ENCODE peak calls at places on chromosome 4, in five cellular contexts. A is mammary epithelial cell, L is NCI-H524, J is fibroblast of pulmonary artery, U is NCI-H1092. X is an unnamed sample.

GRCh38 chr4:70734168-70734954 is 12.6 kb downstream of the RUFY3 start:
- DNase-seq in A (peak; percentile 67), L (no peak), J (peak; percentile 65), U (no peak), X (no peak)

GRCh38 chr4:22616516-22616915 is 76.2 kb upstream of the GBA3 start:
- DNase-seq in A (no peak), L (no peak), J (no peak), U (no peak), X (no peak)

GRCh38 chr4:165867961-165868360 is 5.1 kb upstream of the TLL1 start:
- DNase-seq in A (no peak), L (no peak), J (no peak), U (no peak), X (no peak)

GRCh38 chr4:6680372-6681034 is 13.2 kb upstream of the S100P start:
- DNase-seq in A (no peak), L (no peak), J (no peak), U (no peak), X (peak; percentile 69)

GRCh38 chr4:107818301-107818910 is 6.3 kb upstream of the SGMS2 start:
- DNase-seq in A (peak; percentile 55), L (peak; percentile 75), J (no peak), U (no peak), X (no peak)

GRCh38 chr4:15895517-15895916 is 43.0 kb downstream of the FGFBP1 start:
- DNase-seq in A (no peak), L (peak; percentile 37), J (peak; percentile 5), U (no peak), X (no peak)

GRCh38 chr4:180333156-180333555 is 1910.0 kb upstream of the TENM3 start:
- DNase-seq in A (peak; percentile 42), L (no peak), J (no peak), U (no peak), X (no peak)

GRCh38 chr4:98267498-98267897 is 6.3 kb downstream of the RAP1GDS1 start:
- DNase-seq in A (no peak), L (no peak), J (no peak), U (no peak), X (no peak)

GRCh38 chr4:122632396-122633143 is 11.7 kb upstream of the IL21 start:
- DNase-seq in A (no peak), L (no peak), J (peak; percentile 13), U (no peak), X (no peak)

GRCh38 chr4:82084747-82085146 is 289.0 kb downstream of the HNRNPD start:
- DNase-seq in A (no peak), L (no peak), J (no peak), U (no peak), X (no peak)

GRCh38 chr4:146211440-146211839 is 2.9 kb upstream of the REELD1 start:
- DNase-seq in A (no peak), L (no peak), J (no peak), U (no peak), X (no peak)

GRCh38 chr4:83212041-83212851 is 72.4 kb downstream of the COQ2 start:
- DNase-seq in A (peak; percentile 74), L (no peak), J (no peak), U (no peak), X (no peak)

GRCh38 chr4:19309365-19309764 is 942.3 kb upstream of the SLIT2 start:
- DNase-seq in A (peak; percentile 14), L (peak; percentile 31), J (peak; percentile 85), U (no peak), X (no peak)

GRCh38 chr4:153467897-153468262 is 1.7 kb downstream of the TMEM131L start:
- DNase-seq in A (no peak), L (no peak), J (peak; percentile 30), U (no peak), X (no peak)

GRCh38 chr4:3484057-3484973 is 21.2 kb downstream of the DOK7 start:
- DNase-seq in A (peak; percentile 87), L (no peak), J (no peak), U (no peak), X (peak; percentile 50)

GRCh38 chr4:128229458-128229805 is 58.2 kb downstream of the PGRMC2 start:
- DNase-seq in A (peak; percentile 39), L (peak; percentile 92), J (no peak), U (no peak), X (no peak)

GRCh38 chr4:6939761-6940743 is 30.4 kb downstream of the TBC1D14 start:
- DNase-seq in A (no peak), L (no peak), J (no peak), U (no peak), X (peak; percentile 77)

GRCh38 chr4:71377561-71377960 is 38.7 kb downstream of the SLC4A4 start:
- DNase-seq in A (peak; percentile 22), L (no peak), J (peak; percentile 55), U (no peak), X (no peak)

GRCh38 chr4:172344266-172344772 is 531.1 kb downstream of the GALNTL6 start:
- DNase-seq in A (no peak), L (peak; percentile 93), J (no peak), U (no peak), X (no peak)

GRCh38 chr4:80213117-80213815 is 16.0 kb downstream of the PRDM8 start:
- DNase-seq in A (peak; percentile 89), L (no peak), J (no peak), U (no peak), X (no peak)

GRCh38 chr4:15006416-15007024 is 4.2 kb downstream of the CPEB2 start:
- DNase-seq in A (peak; percentile 20), L (peak; percentile 21), J (no peak), U (no peak), X (no peak)

GRCh38 chr4:86586160-86586572 is 7.9 kb upstream of the PTPN13 start:
- DNase-seq in A (peak; percentile 86), L (no peak), J (no peak), U (no peak), X (peak; percentile 15)

GRCh38 chr4:25856756-25857155 is 6.0 kb downstream of the SEL1L3 start:
- DNase-seq in A (no peak), L (no peak), J (peak; percentile 86), U (no peak), X (no peak)

GRCh38 chr4:6258741-6259140 is 10.9 kb upstream of the WFS1 start:
- DNase-seq in A (no peak), L (peak; percentile 20), J (no peak), U (no peak), X (no peak)

GRCh38 chr4:142549726-142550463 is 296.2 kb downstream of the INPP4B start:
- DNase-seq in A (peak; percentile 97), L (no peak), J (peak; percentile 73), U (no peak), X (peak; percentile 18)

GRCh38 chr4:86032476-86033022 is 327.3 kb downstream of the MAPK10 start:
- DNase-seq in A (peak; percentile 92), L (no peak), J (peak; percentile 93), U (no peak), X (no peak)

GRCh38 chr4:90127706-90128345 is 632 bp downstream of the CCSER1 start:
- DNase-seq in A (peak; percentile 25), L (no peak), J (no peak), U (no peak), X (peak; percentile 29)

GRCh38 chr4:152421576-152421975 is 114.3 kb downstream of the FBXW7 start:
- DNase-seq in A (no peak), L (no peak), J (no peak), U (no peak), X (no peak)

GRCh38 chr4:39044947-39045734 is 12.9 kb upstream of the TMEM156 start:
- DNase-seq in A (peak; percentile 18), L (peak; percentile 21), J (peak; percentile 33), U (no peak), X (peak; percentile 47)

GRCh38 chr4:2261853-2262144 is at the start of gene MXD4:
- DNase-seq in A (no peak), L (no peak), J (no peak), U (no peak), X (no peak)

GRCh38 chr4:153310793-153311192 is 33.7 kb upstream of the MND1 start:
- DNase-seq in A (no peak), L (no peak), J (no peak), U (no peak), X (no peak)

GRCh38 chr4:95446204-95446603 is 102.6 kb downstream of the UNC5C start:
- DNase-seq in A (no peak), L (no peak), J (no peak), U (no peak), X (no peak)

X was measured in ELF-1.